ENCODE peak calls at places on chromosomes 6 and 20, in four cellular contexts. A is tibial nerve, H is SK-N-SH, E is left lung. L is an unnamed sample.

GRCh38 chr20:19603390-19603753 is 154.7 kb upstream of the RIN2 start:
- DNase-seq in E (no peak), H (no peak), A (no peak), L (no peak)

GRCh38 chr6:52574709-52575489 is 2.0 kb downstream of the TRAM2 start:
- DNase-seq in E (peak; percentile 77), A (peak; percentile 45), H (no peak), L (peak; percentile 65)

GRCh38 chr20:8082025-8082424 is 50.0 kb upstream of the PLCB1 start:
- DNase-seq in H (no peak), A (no peak), E (no peak), L (no peak)

GRCh38 chr6:85670573-85670972 is 27.9 kb upstream of the SYNCRIP start:
- DNase-seq in E (no peak), A (no peak), H (no peak), L (no peak)

GRCh38 chr6:149185799-149186357 is 131.6 kb upstream of the TAB2 start:
- DNase-seq in A (no peak), E (no peak), H (no peak), L (no peak)

GRCh38 chr20:17648782-17649730 is 33.0 kb downstream of the RRBP1 start:
- DNase-seq in H (peak; percentile 53), A (no peak), E (no peak), L (no peak)

GRCh38 chr6:46156701-46157100 is 14.1 kb downstream of the ENPP5 start:
- DNase-seq in A (no peak), E (no peak), H (no peak), L (no peak)

GRCh38 chr6:7283676-7284075 is 29.3 kb downstream of the SSR1 start:
- DNase-seq in E (no peak), A (no peak), H (no peak), L (no peak)

GRCh38 chr6:34829137-34829536 is 37.3 kb downstream of the BLTP3A start:
- DNase-seq in H (no peak), E (no peak), A (no peak), L (no peak)

GRCh38 chr6:116564921-116565872 is 6.1 kb upstream of the RWDD1 start:
- DNase-seq in A (no peak), E (no peak), H (no peak), L (no peak)

GRCh38 chr20:17822039-17822438 is 122.3 kb downstream of the BANF2 start:
- DNase-seq in E (no peak), A (no peak), H (no peak), L (no peak)

GRCh38 chr6:64335195-64335594 is 699.6 kb downstream of the PHF3 start:
- DNase-seq in H (no peak), E (no peak), A (no peak), L (no peak)

GRCh38 chr6:142728910-142729481 is 216.0 kb downstream of the HIVEP2 start:
- DNase-seq in H (peak; percentile 49), E (no peak), A (no peak), L (no peak)

GRCh38 chr20:62792182-62792939 is 3.9 kb upstream of the MRGBP start:
- DNase-seq in H (no peak), E (no peak), A (no peak), L (peak; percentile 41)

GRCh38 chr6:162149786-162150185 is 577.8 kb downstream of the PRKN start:
- DNase-seq in E (no peak), H (no peak), A (no peak), L (no peak)

GRCh38 chr6:74250161-74250560 is 554.2 kb downstream of the CD109 start:
- DNase-seq in H (no peak), A (no peak), E (no peak), L (peak; percentile 23)

GRCh38 chr6:36323062-36323461 is 13.6 kb downstream of the BNIP5 start:
- DNase-seq in H (peak; percentile 83), A (no peak), E (no peak), L (no peak)

GRCh38 chr6:150199241-150199640 is 56.4 kb downstream of the PPP1R14C start:
- DNase-seq in A (no peak), E (no peak), H (no peak), L (no peak)

GRCh38 chr6:167090171-167090570 is 32.7 kb upstream of the CCR6 start:
- DNase-seq in A (no peak), E (no peak), H (no peak), L (no peak)

GRCh38 chr6:38715016-38715809 is at the start of gene DNAH8:
- DNase-seq in H (peak; percentile 47), E (no peak), A (no peak), L (no peak)

GRCh38 chr6:74280130-74280692 is 584.2 kb downstream of the CD109 start:
- DNase-seq in E (no peak), H (no peak), A (no peak), L (no peak)

GRCh38 chr20:1180949-1181348 is 3.8 kb downstream of the TMEM74B start:
- DNase-seq in H (no peak), E (no peak), A (no peak), L (no peak)
- H3K4me3 ChIP-seq in H (no peak overlapping the region), E (no peak overlapping the region), A (no peak overlapping the region), L (no peak overlapping the region)

GRCh38 chr6:111723412-111723970 is 117.8 kb upstream of the TRAF3IP2 start:
- DNase-seq in A (no peak), H (no peak), E (no peak), L (no peak)

GRCh38 chr6:111722220-111722731 is 116.6 kb upstream of the TRAF3IP2 start:
- DNase-seq in E (no peak), H (no peak), A (no peak), L (no peak)

GRCh38 chr6:111721677-111722219 is 116.1 kb upstream of the TRAF3IP2 start:
- DNase-seq in E (no peak), A (peak; percentile 23), H (peak; percentile 43), L (no peak)

GRCh38 chr6:111718990-111719389 is 113.3 kb upstream of the TRAF3IP2 start:
- DNase-seq in H (no peak), E (no peak), A (no peak), L (no peak)

GRCh38 chr6:111720931-111721496 is 115.3 kb upstream of the TRAF3IP2 start:
- DNase-seq in A (no peak), E (no peak), H (no peak), L (no peak)
- H3K4me1 ChIP-seq in A (no peaks in the 10 kb centered on the region), E (peaks cover 48% of the 10 kb centered on the region), H (peaks cover 2% of the 10 kb centered on the region), L (no peaks in the 10 kb centered on the region)

GRCh38 chr6:24614648-24615047 is 31.3 kb downstream of the KIAA0319 start:
- DNase-seq in H (no peak), E (no peak), A (no peak), L (no peak)

GRCh38 chr6:24613361-24614047 is 32.5 kb downstream of the KIAA0319 start:
- DNase-seq in E (no peak), A (no peak), H (no peak), L (no peak)

GRCh38 chr6:24610672-24611071 is 35.3 kb downstream of the KIAA0319 start:
- DNase-seq in H (no peak), A (no peak), E (no peak), L (no peak)

GRCh38 chr6:24614048-24614420 is 32.0 kb downstream of the KIAA0319 start:
- DNase-seq in E (no peak), A (no peak), H (no peak), L (no peak)
- H3K4me3 ChIP-seq in E (no peak overlapping the region), A (no peak overlapping the region), H (no peak overlapping the region), L (no peak overlapping the region)

DNA sequence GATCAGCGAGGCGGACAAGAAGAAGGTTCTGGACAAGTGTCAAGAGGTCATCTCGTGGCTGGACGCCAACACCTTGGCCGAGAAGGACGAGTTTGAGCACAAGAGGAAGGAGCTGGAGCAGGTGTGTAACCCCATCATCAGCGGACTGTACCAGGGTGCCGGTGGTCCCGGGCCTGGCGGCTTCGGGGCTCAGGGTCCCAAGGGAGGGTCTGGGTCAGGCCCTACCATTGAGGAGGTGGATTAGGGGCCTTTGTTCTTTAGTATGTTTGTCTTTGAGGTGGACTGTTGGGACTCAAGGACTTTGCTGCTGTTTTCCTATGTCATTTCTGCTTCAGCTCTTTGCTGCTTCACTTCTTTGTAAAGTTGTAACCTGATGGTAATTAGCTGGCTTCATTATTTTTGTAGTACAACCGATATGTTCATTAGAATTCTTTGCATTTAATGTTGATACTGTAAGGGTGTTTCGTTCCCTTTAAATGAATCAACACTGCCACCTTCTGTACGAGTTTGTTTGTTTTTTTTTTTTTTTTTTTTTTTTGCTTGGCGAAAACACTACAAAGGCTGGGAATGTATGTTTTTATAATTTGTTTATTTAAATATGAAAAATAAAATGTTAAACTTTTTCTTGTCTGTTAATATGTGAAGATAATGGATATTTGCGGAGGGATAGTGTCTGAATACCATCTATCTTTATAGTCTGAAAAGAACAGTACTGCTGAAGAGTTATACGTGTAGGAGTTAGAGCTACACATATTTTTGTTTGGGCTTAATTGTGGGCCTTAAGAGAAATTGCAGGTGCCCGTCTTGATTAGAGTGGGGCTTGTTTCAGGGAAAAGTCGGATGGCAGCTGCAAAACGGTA is 2.3 kb downstream of the HSPA1B start:
- DNase-seq in A (no peak), H (no peak), E (peak; percentile 44), L (peak; percentile 65)
- H3K4me1 ChIP-seq in A (no peaks in the 10 kb centered on the region), H (peaks cover 7% of the 10 kb centered on the region), E (peaks cover 57% of the 10 kb centered on the region), L (peaks cover 20% of the 10 kb centered on the region)

GRCh38 chr20:37902504-37903313 is at the start of gene VSTM2L:
- DNase-seq in H (peak; percentile 88), E (no peak), A (no peak), L (peak; percentile 36)

GRCh38 chr20:37904008-37904675 is 1.2 kb downstream of the VSTM2L start:
- DNase-seq in E (no peak), A (no peak), H (no peak), L (no peak)

GRCh38 chr20:37901667-37902503 is 1.0 kb upstream of the VSTM2L start:
- DNase-seq in A (no peak), E (no peak), H (peak; percentile 86), L (no peak)

GRCh38 chr20:37904845-37905244 is 1.9 kb downstream of the VSTM2L start:
- DNase-seq in A (no peak), E (no peak), H (no peak), L (no peak)

GRCh38 chr20:37903317-37904007 is 535 bp downstream of the VSTM2L start:
- DNase-seq in H (peak; percentile 82), A (no peak), E (no peak), L (no peak)
- H3K4me3 ChIP-seq in H (peak overlapping the region; percentile 60), A (peak overlapping the region; percentile 34), E (peak overlapping the region; percentile 28), L (peak overlapping the region; percentile 54)

GRCh38 chr6:15393605-15394004 is 147.7 kb downstream of the JARID2 start:
- DNase-seq in H (no peak), A (no peak), E (no peak), L (no peak)
- H3K4me1 ChIP-seq in H (peaks cover 6% of the 10 kb centered on the region), A (peaks cover 5% of the 10 kb centered on the region), E (peaks cover 41% of the 10 kb centered on the region), L (peaks cover 8% of the 10 kb centered on the region)

GRCh38 chr6:39865011-39865888 is 69.0 kb downstream of the MOCS1 start:
- DNase-seq in E (peak; percentile 57), H (peak; percentile 65), A (peak; percentile 68), L (peak; percentile 87)
- H3K4me3 ChIP-seq in E (no peak overlapping the region), H (peak overlapping the region; percentile 29), A (no peak overlapping the region), L (no peak overlapping the region)

GRCh38 chr20:57564180-57564802 is 3.4 kb downstream of the PCK1 start:
- DNase-seq in A (no peak), E (no peak), H (no peak), L (no peak)
- H3K4me1 ChIP-seq in A (no peaks in the 10 kb centered on the region), E (no peaks in the 10 kb centered on the region), H (no peaks in the 10 kb centered on the region), L (no peaks in the 10 kb centered on the region)

L was measured in SJSA1.